ENCODE peak calls at places on chromosomes 16 and 17, in seven cellular contexts. P is CD4-positive, alpha-beta T cell; I is mucosa of descending colon; K is cardiac muscle cell; Z is heart left ventricle; H is lung; Q is WTC11. U is an unnamed sample.

GRCh38 chr16:85416267-85417109 is 196.6 kb upstream of the GSE1 start:
- DNase-seq in Z (peak), Q (peak), H (peak), P (peak), I (peak), K (peak), U (peak)

GRCh38 chr16:77548766-77549165 is 113.9 kb upstream of the ADAMTS18 start:
- DNase-seq in P (no peak), I (no peak), Q (no peak), K (no peak), Z (no peak), H (no peak), U (no peak)

GRCh38 chr16:57530104-57530522 is 6.3 kb downstream of the CCDC102A start:
- DNase-seq in H (no peak), K (no peak), Q (peak), P (peak), I (no peak), Z (peak), U (no peak)

GRCh38 chr16:57301126-57301817 is 16.8 kb upstream of the PLLP start:
- DNase-seq in P (no peak), H (no peak), K (no peak), Q (peak), Z (no peak), I (peak), U (no peak)

GRCh38 chr16:70453891-70454220 is 539 bp upstream of the FCSK start:
- DNase-seq in K (no peak), H (no peak), I (no peak), Z (no peak), P (no peak), Q (no peak), U (no peak)

GRCh38 chr17:40410082-40410481 is 7.6 kb downstream of the TOP2A start:
- DNase-seq in I (no peak), K (no peak), Z (no peak), P (no peak), Q (no peak), H (no peak), U (no peak)

GRCh38 chr17:60141111-60142018 is 8.4 kb upstream of the CA4 start:
- DNase-seq in K (peak), H (no peak), P (no peak), Q (no peak), Z (peak), I (no peak), U (no peak)

GRCh38 chr16:54060599-54061355 is 225.8 kb downstream of the IRX3 start:
- DNase-seq in I (no peak), K (no peak), Q (no peak), H (no peak), P (no peak), Z (no peak), U (no peak)

GRCh38 chr16:47888142-47888541 is 267.7 kb downstream of the ABCC12 start:
- DNase-seq in P (no peak), K (no peak), Z (no peak), Q (no peak), H (no peak), I (no peak), U (no peak)

GRCh38 chr16:2468142-2468724 is 2.9 kb upstream of the NTN3 start:
- DNase-seq in P (no peak), I (peak), H (no peak), Q (peak), K (peak), Z (peak), U (no peak)

GRCh38 chr17:80124351-80124981 is 22.5 kb downstream of the EIF4A3 start:
- DNase-seq in P (no peak), K (peak), Z (no peak), I (no peak), Q (peak), H (no peak), U (peak)

GRCh38 chr16:67537636-67538591 is 9.3 kb downstream of the RIPOR1 start:
- DNase-seq in K (peak), P (peak), I (peak), Z (peak), Q (peak), H (peak), U (peak)

GRCh38 chr16:71927383-71927782 is 32.1 kb downstream of the IST1 start:
- DNase-seq in P (no peak), Q (no peak), I (no peak), H (peak), K (peak), Z (no peak), U (no peak)

GRCh38 chr17:8056232-8056975 is 17.5 kb downstream of the ALOX15B start:
- DNase-seq in K (no peak), H (peak), P (no peak), I (no peak), Z (no peak), Q (peak), U (peak)

GRCh38 chr17:40727447-40728231 is 24.1 kb upstream of the KRT24 start:
- DNase-seq in Q (no peak), P (no peak), Z (no peak), H (no peak), I (no peak), K (no peak), U (no peak)

GRCh38 chr17:41967921-41968578 is 1.5 kb downstream of the CNP start:
- DNase-seq in P (no peak), Z (no peak), I (no peak), H (no peak), Q (no peak), K (no peak), U (no peak)

GRCh38 chr16:66266436-66267286 is 99.8 kb upstream of the CDH5 start:
- DNase-seq in I (peak), K (no peak), Q (no peak), H (peak), P (no peak), Z (peak), U (no peak)

GRCh38 chr16:26709754-26710153 is 357.0 kb upstream of the C16orf82 start:
- DNase-seq in P (no peak), K (no peak), Z (no peak), Q (no peak), H (no peak), I (no peak), U (no peak)

GRCh38 chr17:19369846-19370492 is 7.4 kb upstream of the B9D1 start:
- DNase-seq in K (no peak), Q (no peak), H (peak), P (no peak), Z (no peak), I (peak), U (no peak)

GRCh38 chr17:21028192-21028591 is 14.6 kb downstream of the USP22 start:
- DNase-seq in K (no peak), P (no peak), Q (no peak), Z (no peak), I (no peak), H (no peak), U (no peak)

GRCh38 chr17:81519284-81520020 is 6.9 kb upstream of the ACTG1 start:
- DNase-seq in H (peak), P (peak), K (peak), Z (peak), I (peak), Q (peak), U (peak)

GRCh38 chr17:64692187-64692586 is 30.1 kb upstream of the SMURF2 start:
- DNase-seq in Z (no peak), P (no peak), K (no peak), H (no peak), I (no peak), Q (no peak), U (no peak)

GRCh38 chr16:8496364-8496763 is 93.9 kb downstream of the TMEM114 start:
- DNase-seq in K (no peak), I (no peak), Q (no peak), P (no peak), Z (no peak), H (no peak), U (no peak)

GRCh38 chr16:46916980-46917379 is 32.8 kb downstream of the GPT2 start:
- DNase-seq in Z (no peak), K (no peak), Q (no peak), P (no peak), H (no peak), I (no peak), U (no peak)

GRCh38 chr17:29732209-29732608 is 109.5 kb upstream of the CORO6 start:
- DNase-seq in Q (no peak), P (no peak), Z (no peak), H (no peak), I (no peak), K (no peak), U (no peak)

GRCh38 chr17:18257268-18257681 is 1.3 kb downstream of the FLII start:
- DNase-seq in Z (no peak), I (no peak), P (no peak), Q (peak), H (peak), K (no peak), U (no peak)

GRCh38 chr17:18256351-18256750 is 2.2 kb downstream of the FLII start:
- DNase-seq in K (no peak), Z (no peak), I (no peak), P (no peak), H (no peak), Q (no peak), U (no peak)

GRCh38 chr17:18256776-18257175 is 1.8 kb downstream of the FLII start:
- DNase-seq in P (no peak), I (no peak), Z (no peak), K (no peak), Q (no peak), H (no peak), U (no peak)

GRCh38 chr17:18258356-18259038 is at the start of gene FLII:
- DNase-seq in K (peak), Z (peak), I (peak), Q (peak), P (peak), H (peak), U (peak)

GRCh38 chr17:18257747-18258355 is 687 bp downstream of the FLII start:
- DNase-seq in H (peak), K (peak), Z (peak), I (peak), P (no peak), Q (peak), U (peak)
- TF ChIP-seq CTCF in H (no peak), K (peak), Z (no peak), I (no peak), P (no peak), Q (no peak), U (no peak)

GRCh38 chr17:71963341-71963740 is 157.5 kb upstream of the SOX9 start:
- DNase-seq in P (no peak), I (no peak), H (no peak), Q (no peak), K (no peak), Z (no peak), U (no peak)

GRCh38 chr17:71963791-71964190 is 157.0 kb upstream of the SOX9 start:
- DNase-seq in I (no peak), H (no peak), K (no peak), Q (no peak), Z (no peak), P (no peak), U (no peak)

GRCh38 chr17:71964559-71964958 is 156.3 kb upstream of the SOX9 start:
- DNase-seq in P (no peak), Z (no peak), I (no peak), H (no peak), Q (no peak), K (peak), U (no peak)

GRCh38 chr17:71959129-71959528 is 161.7 kb upstream of the SOX9 start:
- DNase-seq in Q (no peak), P (no peak), I (no peak), Z (no peak), H (no peak), K (no peak), U (no peak)
- TF ChIP-seq CTCF in Q (no peak), P (no peak), I (no peak), Z (peak), H (no peak), K (peak), U (no peak)

GRCh38 chr17:16328997-16329396 is 24.3 kb downstream of the CENPV start:
- DNase-seq in I (no peak), Z (no peak), Q (no peak), P (no peak), H (no peak), K (no peak), U (no peak)
- TF ChIP-seq CTCF in I (no peak), Z (no peak), Q (no peak), P (no peak), H (no peak), K (no peak), U (no peak)

GRCh38 chr16:31713945-31714898 is 159.4 kb upstream of the ZNF267 start:
- DNase-seq in Q (peak), Z (no peak), I (no peak), K (peak), P (no peak), H (no peak), U (no peak)
- TF ChIP-seq CTCF in Q (peak), Z (no peak), I (no peak), K (peak), P (no peak), H (no peak), U (no peak)

GRCh38 chr17:49223168-49223516 is 7.4 kb downstream of the PHOSPHO1 start:
- DNase-seq in Z (no peak), P (no peak), I (no peak), Q (no peak), K (no peak), H (no peak), U (no peak)

GRCh38 chr17:49217651-49218413 is 7.3 kb downstream of the ABI3 start:
- DNase-seq in Z (peak), K (no peak), P (peak), I (peak), H (peak), Q (no peak), U (no peak)

GRCh38 chr17:49218941-49219913 is 8.7 kb downstream of the ABI3 start:
- DNase-seq in Q (peak), P (no peak), Z (peak), I (peak), K (no peak), H (no peak), U (peak)

GRCh38 chr17:49216953-49217650 is 6.6 kb downstream of the ABI3 start:
- DNase-seq in Q (no peak), I (peak), P (no peak), H (peak), K (no peak), Z (peak), U (no peak)

DNA sequence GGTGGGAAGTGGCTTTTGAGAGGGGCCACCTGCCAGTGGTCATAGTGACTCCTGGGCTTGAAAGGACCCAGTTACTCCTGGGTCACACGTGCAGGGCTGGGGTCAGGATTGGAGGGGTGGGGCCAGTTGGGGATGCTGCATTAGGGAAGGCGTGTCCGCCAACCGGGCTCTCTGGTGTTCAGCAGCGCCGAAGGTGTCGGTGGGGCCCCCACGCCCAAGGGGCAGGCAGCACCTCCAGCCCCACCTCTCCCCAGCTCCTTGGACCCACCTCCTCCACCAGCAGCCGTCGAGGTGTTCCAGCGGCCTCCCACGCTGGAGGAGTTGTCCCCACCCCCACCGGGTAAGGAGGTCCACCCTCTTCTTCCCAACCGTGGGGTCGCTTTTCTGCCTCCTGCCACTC is 9.5 kb downstream of the ABI3 start:
- DNase-seq in I (no peak), Q (no peak), K (no peak), Z (no peak), P (no peak), H (no peak), U (no peak)
- TF ChIP-seq CTCF in I (no peak), Q (no peak), K (no peak), Z (no peak), P (no peak), H (no peak), U (no peak)

GRCh38 chr16:22120440-22120839 is 28.1 kb downstream of the VWA3A start:
- DNase-seq in K (peak), P (no peak), H (no peak), Z (no peak), I (no peak), Q (no peak), U (no peak)
- TF ChIP-seq CTCF in K (no peak), P (no peak), H (no peak), Z (no peak), I (no peak), Q (no peak), U (no peak)

GRCh38 chr16:55283776-55284717 is 40.0 kb upstream of the IRX6 start:
- DNase-seq in I (no peak), H (no peak), K (no peak), P (no peak), Q (no peak), Z (no peak), U (no peak)
- TF ChIP-seq CTCF in I (no peak), H (no peak), K (no peak), P (no peak), Q (no peak), Z (no peak), U (no peak)